ENCODE peak calls at places on chromosomes 6 and 20, in five cellular contexts. I, T, G, O and E are unnamed samples.

GRCh38 chr6:144657691-144658090 is 372.6 kb downstream of the UTRN start:
- DNase-seq in I (no peak), T (no peak), G (no peak), O (no peak), E (no peak)

GRCh38 chr6:53679446-53679933 is 13.9 kb upstream of the KLHL31 start:
- DNase-seq in I (no peak), T (no peak), G (no peak), O (peak), E (peak)

GRCh38 chr20:57698867-57699275 is 10.9 kb downstream of the PMEPA1 start:
- DNase-seq in I (no peak), T (no peak), G (no peak), O (no peak), E (no peak)

GRCh38 chr20:34062651-34063482 is 49.2 kb downstream of the EIF2S2 start:
- DNase-seq in I (no peak), T (no peak), G (no peak), O (no peak), E (no peak)

GRCh38 chr6:170179925-170180324 is 111.0 kb downstream of the DLL1 start:
- DNase-seq in I (no peak), T (no peak), G (no peak), O (no peak), E (peak)

GRCh38 chr6:73642530-73642929 is 11.3 kb downstream of the SLC17A5 start:
- DNase-seq in I (no peak), T (no peak), G (no peak), O (no peak), E (no peak)

GRCh38 chr6:71419217-71419953 is 130.8 kb downstream of the OGFRL1 start:
- DNase-seq in I (peak), T (no peak), G (no peak), O (peak), E (no peak)

GRCh38 chr6:150229775-150230561 is 87.1 kb downstream of the PPP1R14C start:
- DNase-seq in I (no peak), T (no peak), G (no peak), O (peak), E (no peak)

GRCh38 chr6:72857791-72858190 is 235.9 kb downstream of the KCNQ5 start:
- DNase-seq in I (no peak), T (no peak), G (no peak), O (no peak), E (no peak)

GRCh38 chr6:17656092-17656491 is 50.6 kb downstream of the NUP153 start:
- DNase-seq in I (no peak), T (no peak), G (no peak), O (no peak), E (no peak)

GRCh38 chr6:31769684-31770371 is 7.3 kb downstream of the VWA7 start:
- DNase-seq in I (peak), T (peak), G (peak), O (no peak), E (peak)

GRCh38 chr6:22413681-22414305 is 117.0 kb upstream of the PRL start:
- DNase-seq in I (no peak), T (no peak), G (no peak), O (no peak), E (no peak)

GRCh38 chr6:30876039-30876730 is 8.1 kb upstream of the DDR1 start:
- DNase-seq in I (no peak), T (no peak), G (no peak), O (peak), E (no peak)

GRCh38 chr6:31620586-31621319 is at the start of gene PRRC2A:
- DNase-seq in I (peak), T (peak), G (peak), O (no peak), E (peak)

GRCh38 chr20:22568872-22569344 is 15.5 kb downstream of the FOXA2 start:
- DNase-seq in I (no peak), T (no peak), G (no peak), O (no peak), E (no peak)

GRCh38 chr20:55322745-55323144 is 682.6 kb downstream of the CBLN4 start:
- DNase-seq in I (no peak), T (no peak), G (no peak), O (no peak), E (no peak)

GRCh38 chr6:79812195-79812594 is 135.2 kb downstream of the ELOVL4 start:
- DNase-seq in I (no peak), T (no peak), G (no peak), O (no peak), E (no peak)

GRCh38 chr6:29201966-29202365 is 31.3 kb downstream of the OR2J2 start:
- DNase-seq in I (no peak), T (no peak), G (no peak), O (no peak), E (no peak)

GRCh38 chr6:35294308-35294945 is 3.2 kb upstream of the DEF6 start:
- DNase-seq in I (no peak), T (peak), G (no peak), O (peak), E (peak)

GRCh38 chr6:20575125-20575524 is 40.9 kb downstream of the CDKAL1 start:
- DNase-seq in I (no peak), T (no peak), G (no peak), O (no peak), E (no peak)

GRCh38 chr6:151485616-151486015 is 8.2 kb upstream of the CCDC170 start:
- DNase-seq in I (no peak), T (no peak), G (no peak), O (peak), E (no peak)